ENCODE peak calls at places on chromosomes 1 and 21, in six cellular contexts. O is H9, H is GM23248, Y is mammary epithelial cell, V is trophoblast cell, J is H1. A is an unnamed sample.

GRCh38 chr1:203143671-203144070 is 16.1 kb downstream of the ADORA1 start:
- DNase-seq in O (no peak), H (no peak), Y (no peak), V (no peak), J (no peak), A (no peak)

GRCh38 chr1:185972096-185972875 is 238.1 kb downstream of the HMCN1 start:
- DNase-seq in O (no peak), H (peak), Y (no peak), V (no peak), J (no peak), A (no peak)

GRCh38 chr1:147225193-147225730 is at the start of gene FMO5:
- DNase-seq in O (peak), H (peak), Y (peak), V (peak), J (peak), A (peak)

GRCh38 chr1:29356663-29357062 is 120.3 kb downstream of the PTPRU start:
- DNase-seq in O (peak), H (no peak), Y (no peak), V (no peak), J (peak), A (peak)

GRCh38 chr1:59678065-59678808 is 136.5 kb upstream of the HOOK1 start:
- DNase-seq in O (no peak), H (no peak), Y (no peak), V (no peak), J (no peak), A (no peak)

GRCh38 chr1:185157599-185158469 is 867 bp downstream of the SWT1 start:
- DNase-seq in O (no peak), H (peak), Y (peak), V (no peak), J (no peak), A (peak)

GRCh38 chr1:95197616-95198252 is 36.3 kb upstream of the RWDD3 start:
- DNase-seq in O (no peak), H (peak), Y (peak), V (peak), J (no peak), A (peak)

GRCh38 chr1:201751872-201752271 is 77.1 kb upstream of the IPO9 start:
- DNase-seq in O (no peak), H (peak), Y (no peak), V (no peak), J (no peak), A (no peak)

GRCh38 chr1:32394890-32395415 is 712 bp upstream of the BSDC1 start:
- DNase-seq in O (no peak), H (no peak), Y (no peak), V (no peak), J (no peak), A (no peak)

GRCh38 chr1:61246001-61246400 is 163.6 kb downstream of the NFIA start:
- DNase-seq in O (no peak), H (no peak), Y (no peak), V (no peak), J (no peak), A (no peak)

GRCh38 chr1:43453442-43454269 is at the start of gene HYI:
- DNase-seq in O (peak), H (peak), Y (peak), V (peak), J (peak), A (peak)

GRCh38 chr1:39818482-39818881 is 29.8 kb upstream of the BMP8B start:
- DNase-seq in O (no peak), H (no peak), Y (no peak), V (no peak), J (no peak), A (peak)

GRCh38 chr1:59046134-59046533 is 250.8 kb upstream of the FGGY start:
- DNase-seq in O (no peak), H (peak), Y (no peak), V (no peak), J (no peak), A (peak)

GRCh38 chr21:28655471-28655870 is 337.2 kb downstream of the LTN1 start:
- DNase-seq in O (no peak), H (no peak), Y (peak), V (no peak), J (no peak), A (no peak)

DNA sequence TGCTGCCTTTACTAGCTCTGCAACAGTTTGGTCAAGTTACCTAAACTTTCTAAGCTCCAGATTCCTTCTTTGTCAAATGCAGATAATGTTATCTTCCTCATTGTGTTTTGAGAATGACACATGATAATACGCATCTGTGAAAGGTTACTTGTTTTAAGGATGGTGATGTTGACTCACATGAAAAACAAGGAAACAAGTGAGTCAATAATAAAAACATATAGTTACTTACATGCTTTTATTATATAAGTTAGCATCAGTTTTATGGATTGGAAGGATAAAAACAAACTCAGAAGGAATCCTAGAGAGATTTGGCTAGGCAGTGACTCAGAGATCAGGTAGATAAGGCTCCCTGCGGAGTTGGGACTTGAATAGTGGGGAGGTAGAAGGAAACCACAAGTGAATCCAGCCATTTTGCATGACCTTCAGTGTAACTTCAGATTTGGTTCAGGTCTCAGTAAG is 144.6 kb downstream of the LMO4 start:
- DNase-seq in O (no peak), H (peak), Y (peak), V (peak), J (no peak), A (peak)
- H3K4me2 ChIP-seq in O (no peak), H (no peak), Y (no peak), V (peak), J (no peak), A (peak)

GRCh38 chr1:224498574-224499170 is 64.1 kb upstream of the WDR26 start:
- DNase-seq in O (peak), H (peak), Y (peak), V (peak), J (peak), A (peak)

GRCh38 chr1:224497714-224498573 is 63.3 kb upstream of the WDR26 start:
- DNase-seq in O (peak), H (peak), Y (peak), V (peak), J (no peak), A (peak)

GRCh38 chr1:224496826-224497225 is 62.2 kb upstream of the WDR26 start:
- DNase-seq in O (no peak), H (no peak), Y (no peak), V (no peak), J (no peak), A (no peak)

GRCh38 chr1:224500802-224501201 is 66.2 kb upstream of the WDR26 start:
- DNase-seq in O (no peak), H (no peak), Y (no peak), V (no peak), J (no peak), A (no peak)

GRCh38 chr1:224499204-224499603 is 64.6 kb upstream of the WDR26 start:
- DNase-seq in O (no peak), H (peak), Y (peak), V (no peak), J (no peak), A (peak)
- H3K4me2 ChIP-seq in O (no peak), H (peak), Y (peak), V (no peak), J (no peak), A (peak)

GRCh38 chr1:44526295-44527073 is 121.4 kb downstream of the RNF220 start:
- DNase-seq in O (no peak), H (no peak), Y (no peak), V (no peak), J (no peak), A (no peak)

GRCh38 chr1:44523747-44524146 is 118.7 kb downstream of the RNF220 start:
- DNase-seq in O (peak), H (no peak), Y (no peak), V (no peak), J (no peak), A (no peak)

GRCh38 chr1:44524180-44524579 is 119.1 kb downstream of the RNF220 start:
- DNase-seq in O (peak), H (no peak), Y (no peak), V (no peak), J (peak), A (no peak)

GRCh38 chr1:44521378-44522080 is 116.5 kb downstream of the RNF220 start:
- DNase-seq in O (no peak), H (no peak), Y (no peak), V (no peak), J (no peak), A (no peak)

GRCh38 chr1:44524655-44525530 is 119.8 kb downstream of the RNF220 start:
- DNase-seq in O (no peak), H (no peak), Y (no peak), V (no peak), J (no peak), A (no peak)
- H3K4me2 ChIP-seq in O (peak), H (no peak), Y (no peak), V (peak), J (peak), A (no peak)

GRCh38 chr1:222654849-222655248 is 37.0 kb downstream of the MIA3 start:
- DNase-seq in O (no peak), H (peak), Y (no peak), V (no peak), J (no peak), A (no peak)
- H3K4me2 ChIP-seq in O (no peak), H (peak), Y (no peak), V (no peak), J (no peak), A (no peak)

GRCh38 chr21:35139382-35139715 is 90.2 kb upstream of the RUNX1 start:
- DNase-seq in O (no peak), H (no peak), Y (no peak), V (no peak), J (no peak), A (no peak)

GRCh38 chr21:35142036-35142825 is 93.1 kb upstream of the RUNX1 start:
- DNase-seq in O (no peak), H (no peak), Y (no peak), V (no peak), J (no peak), A (no peak)

GRCh38 chr21:35136106-35136505 is 87.0 kb upstream of the RUNX1 start:
- DNase-seq in O (no peak), H (no peak), Y (no peak), V (no peak), J (no peak), A (no peak)

GRCh38 chr21:35136586-35137254 is 87.6 kb upstream of the RUNX1 start:
- DNase-seq in O (no peak), H (peak), Y (peak), V (peak), J (no peak), A (peak)

GRCh38 chr21:35138665-35139381 is 89.7 kb upstream of the RUNX1 start:
- DNase-seq in O (no peak), H (peak), Y (peak), V (peak), J (no peak), A (peak)
- H3K4me2 ChIP-seq in O (no peak), H (no peak), Y (peak), V (no peak), J (no peak), A (peak)